ENCODE peak calls at places on chromosomes 13 and 19, in ten cellular contexts. One of them, this sample, is unnamed.

GRCh38 chr13:112837371-112838037 is 131.5 kb upstream of the MCF2L start:
- DNase-seq in brain microvascular endothelial cell: no peak
- DNase-seq in cardiac fibroblast: no peak
- DNase-seq in heart right ventricle: no peak
- DNase-seq in HAP-1: no peak
- DNase-seq in small intestine: no peak
- DNase-seq in MM.1S: no peak
- DNase-seq in CD8-positive, alpha-beta memory T cell: no peak
- DNase-seq in A549: no peak
- DNase-seq in left ventricle myocardium inferior: no peak
- DNase-seq in this sample: no peak

GRCh38 chr13:51520524-51520923 is 63.7 kb upstream of the WDFY2 start:
- DNase-seq in A549: peak
- DNase-seq in cardiac fibroblast: peak
- DNase-seq in left ventricle myocardium inferior: no peak
- DNase-seq in brain microvascular endothelial cell: peak
- DNase-seq in MM.1S: no peak
- DNase-seq in heart right ventricle: no peak
- DNase-seq in HAP-1: no peak
- DNase-seq in CD8-positive, alpha-beta memory T cell: no peak
- DNase-seq in small intestine: no peak
- DNase-seq in this sample: no peak

GRCh38 chr13:20334309-20334708 is 102.2 kb upstream of the GJB6 start:
- DNase-seq in CD8-positive, alpha-beta memory T cell: no peak
- DNase-seq in A549: no peak
- DNase-seq in small intestine: no peak
- DNase-seq in MM.1S: no peak
- DNase-seq in brain microvascular endothelial cell: no peak
- DNase-seq in heart right ventricle: no peak
- DNase-seq in HAP-1: no peak
- DNase-seq in cardiac fibroblast: no peak
- DNase-seq in left ventricle myocardium inferior: no peak
- DNase-seq in this sample: no peak

GRCh38 chr19:47232422-47233211 is 1.6 kb upstream of the BBC3 start:
- DNase-seq in HAP-1: no peak
- DNase-seq in cardiac fibroblast: peak
- DNase-seq in CD8-positive, alpha-beta memory T cell: no peak
- DNase-seq in heart right ventricle: no peak
- DNase-seq in A549: peak
- DNase-seq in brain microvascular endothelial cell: peak
- DNase-seq in small intestine: peak
- DNase-seq in MM.1S: no peak
- DNase-seq in left ventricle myocardium inferior: no peak
- DNase-seq in this sample: no peak

GRCh38 chr19:34254552-34255432 is at the start of gene GARRE1:
- DNase-seq in CD8-positive, alpha-beta memory T cell: peak
- DNase-seq in small intestine: peak
- DNase-seq in brain microvascular endothelial cell: no peak
- DNase-seq in MM.1S: peak
- DNase-seq in HAP-1: peak
- DNase-seq in cardiac fibroblast: peak
- DNase-seq in A549: peak
- DNase-seq in left ventricle myocardium inferior: peak
- DNase-seq in heart right ventricle: peak
- DNase-seq in this sample: peak

GRCh38 chr13:24053505-24054251 is 106.8 kb upstream of the SPATA13 start:
- DNase-seq in A549: peak
- DNase-seq in heart right ventricle: no peak
- DNase-seq in left ventricle myocardium inferior: no peak
- DNase-seq in brain microvascular endothelial cell: peak
- DNase-seq in CD8-positive, alpha-beta memory T cell: peak
- DNase-seq in MM.1S: peak
- DNase-seq in cardiac fibroblast: peak
- DNase-seq in HAP-1: peak
- DNase-seq in small intestine: peak
- DNase-seq in this sample: peak

GRCh38 chr19:18429717-18430416 is 8.1 kb downstream of the ISYNA1 start:
- DNase-seq in left ventricle myocardium inferior: no peak
- DNase-seq in brain microvascular endothelial cell: no peak
- DNase-seq in cardiac fibroblast: no peak
- DNase-seq in MM.1S: no peak
- DNase-seq in heart right ventricle: peak
- DNase-seq in HAP-1: no peak
- DNase-seq in small intestine: no peak
- DNase-seq in CD8-positive, alpha-beta memory T cell: no peak
- DNase-seq in A549: no peak
- DNase-seq in this sample: no peak

GRCh38 chr13:109678459-109678858 is 107.9 kb downstream of the IRS2 start:
- DNase-seq in left ventricle myocardium inferior: no peak
- DNase-seq in small intestine: no peak
- DNase-seq in brain microvascular endothelial cell: no peak
- DNase-seq in heart right ventricle: no peak
- DNase-seq in CD8-positive, alpha-beta memory T cell: no peak
- DNase-seq in cardiac fibroblast: no peak
- DNase-seq in A549: no peak
- DNase-seq in HAP-1: no peak
- DNase-seq in MM.1S: no peak
- DNase-seq in this sample: no peak

GRCh38 chr13:44815507-44816074 is 173.7 kb downstream of the NUFIP1 start:
- DNase-seq in left ventricle myocardium inferior: no peak
- DNase-seq in A549: peak
- DNase-seq in HAP-1: no peak
- DNase-seq in CD8-positive, alpha-beta memory T cell: no peak
- DNase-seq in cardiac fibroblast: peak
- DNase-seq in MM.1S: no peak
- DNase-seq in heart right ventricle: no peak
- DNase-seq in brain microvascular endothelial cell: peak
- DNase-seq in small intestine: peak
- DNase-seq in this sample: no peak

GRCh38 chr13:36673838-36674326 is at the start of gene SERTM1:
- DNase-seq in heart right ventricle: peak
- DNase-seq in HAP-1: peak
- DNase-seq in CD8-positive, alpha-beta memory T cell: no peak
- DNase-seq in brain microvascular endothelial cell: no peak
- DNase-seq in A549: peak
- DNase-seq in MM.1S: no peak
- DNase-seq in cardiac fibroblast: peak
- DNase-seq in left ventricle myocardium inferior: peak
- DNase-seq in small intestine: no peak
- DNase-seq in this sample: peak

GRCh38 chr19:47406711-47407416 is 12.5 kb downstream of the MEIS3 start:
- DNase-seq in brain microvascular endothelial cell: no peak
- DNase-seq in MM.1S: peak
- DNase-seq in left ventricle myocardium inferior: no peak
- DNase-seq in small intestine: no peak
- DNase-seq in A549: no peak
- DNase-seq in cardiac fibroblast: no peak
- DNase-seq in HAP-1: no peak
- DNase-seq in heart right ventricle: no peak
- DNase-seq in CD8-positive, alpha-beta memory T cell: no peak
- DNase-seq in this sample: no peak

GRCh38 chr13:102400619-102401125 is 1.2 kb downstream of the FGF14 start:
- DNase-seq in small intestine: no peak
- DNase-seq in HAP-1: no peak
- DNase-seq in left ventricle myocardium inferior: peak
- DNase-seq in A549: no peak
- DNase-seq in heart right ventricle: peak
- DNase-seq in cardiac fibroblast: no peak
- DNase-seq in CD8-positive, alpha-beta memory T cell: no peak
- DNase-seq in MM.1S: no peak
- DNase-seq in brain microvascular endothelial cell: no peak
- DNase-seq in this sample: peak

GRCh38 chr13:102698649-102698980 is 3.8 kb upstream of the METTL21C start:
- DNase-seq in small intestine: no peak
- DNase-seq in heart right ventricle: no peak
- DNase-seq in cardiac fibroblast: no peak
- DNase-seq in HAP-1: no peak
- DNase-seq in A549: no peak
- DNase-seq in left ventricle myocardium inferior: no peak
- DNase-seq in CD8-positive, alpha-beta memory T cell: no peak
- DNase-seq in brain microvascular endothelial cell: no peak
- DNase-seq in MM.1S: no peak
- DNase-seq in this sample: no peak

GRCh38 chr19:16420781-16421386 is 50.9 kb downstream of the EPS15L1 start:
- DNase-seq in A549: no peak
- DNase-seq in MM.1S: no peak
- DNase-seq in CD8-positive, alpha-beta memory T cell: no peak
- DNase-seq in heart right ventricle: peak
- DNase-seq in left ventricle myocardium inferior: peak
- DNase-seq in small intestine: no peak
- DNase-seq in cardiac fibroblast: no peak
- DNase-seq in HAP-1: no peak
- DNase-seq in brain microvascular endothelial cell: no peak
- DNase-seq in this sample: no peak

GRCh38 chr13:108755084-108755483 is 125.7 kb downstream of the MYO16 start:
- DNase-seq in cardiac fibroblast: no peak
- DNase-seq in HAP-1: no peak
- DNase-seq in left ventricle myocardium inferior: no peak
- DNase-seq in heart right ventricle: no peak
- DNase-seq in CD8-positive, alpha-beta memory T cell: no peak
- DNase-seq in A549: no peak
- DNase-seq in brain microvascular endothelial cell: no peak
- DNase-seq in MM.1S: peak
- DNase-seq in small intestine: no peak
- DNase-seq in this sample: no peak

GRCh38 chr13:27953671-27954405 is 15.3 kb downstream of the CDX2 start:
- DNase-seq in A549: peak
- DNase-seq in cardiac fibroblast: peak
- DNase-seq in MM.1S: peak
- DNase-seq in brain microvascular endothelial cell: peak
- DNase-seq in HAP-1: peak
- DNase-seq in CD8-positive, alpha-beta memory T cell: peak
- DNase-seq in heart right ventricle: peak
- DNase-seq in small intestine: peak
- DNase-seq in left ventricle myocardium inferior: peak
- DNase-seq in this sample: peak
- H3K4me3 ChIP-seq in A549: peak
- H3K4me3 ChIP-seq in cardiac fibroblast: peak
- H3K4me3 ChIP-seq in MM.1S: peak
- H3K4me3 ChIP-seq in brain microvascular endothelial cell: peak
- H3K4me3 ChIP-seq in HAP-1: peak
- H3K4me3 ChIP-seq in CD8-positive, alpha-beta memory T cell: peak
- H3K4me3 ChIP-seq in heart right ventricle: peak
- H3K4me3 ChIP-seq in small intestine: peak
- H3K4me3 ChIP-seq in left ventricle myocardium inferior: peak
- H3K4me3 ChIP-seq in this sample: peak

GRCh38 chr19:55284405-55285058 is 735 bp downstream of the BRSK1 start:
- DNase-seq in heart right ventricle: no peak
- DNase-seq in left ventricle myocardium inferior: no peak
- DNase-seq in small intestine: no peak
- DNase-seq in CD8-positive, alpha-beta memory T cell: no peak
- DNase-seq in MM.1S: no peak
- DNase-seq in brain microvascular endothelial cell: no peak
- DNase-seq in A549: no peak
- DNase-seq in cardiac fibroblast: no peak
- DNase-seq in HAP-1: no peak
- DNase-seq in this sample: no peak
- H3K4me3 ChIP-seq in heart right ventricle: peak
- H3K4me3 ChIP-seq in left ventricle myocardium inferior: peak
- H3K4me3 ChIP-seq in small intestine: peak
- H3K4me3 ChIP-seq in CD8-positive, alpha-beta memory T cell: no peak
- H3K4me3 ChIP-seq in MM.1S: no peak
- H3K4me3 ChIP-seq in brain microvascular endothelial cell: peak
- H3K4me3 ChIP-seq in A549: peak
- H3K4me3 ChIP-seq in cardiac fibroblast: peak
- H3K4me3 ChIP-seq in HAP-1: peak
- H3K4me3 ChIP-seq in this sample: peak

GRCh38 chr19:7550987-7551761 is 15.7 kb downstream of the PNPLA6 start:
- DNase-seq in CD8-positive, alpha-beta memory T cell: no peak
- DNase-seq in HAP-1: peak
- DNase-seq in left ventricle myocardium inferior: peak
- DNase-seq in MM.1S: peak
- DNase-seq in A549: peak
- DNase-seq in small intestine: peak
- DNase-seq in heart right ventricle: peak
- DNase-seq in brain microvascular endothelial cell: peak
- DNase-seq in cardiac fibroblast: peak
- DNase-seq in this sample: peak
- H3K4me3 ChIP-seq in CD8-positive, alpha-beta memory T cell: no peak
- H3K4me3 ChIP-seq in HAP-1: no peak
- H3K4me3 ChIP-seq in left ventricle myocardium inferior: peak
- H3K4me3 ChIP-seq in MM.1S: peak
- H3K4me3 ChIP-seq in A549: no peak
- H3K4me3 ChIP-seq in small intestine: peak
- H3K4me3 ChIP-seq in heart right ventricle: peak
- H3K4me3 ChIP-seq in brain microvascular endothelial cell: peak
- H3K4me3 ChIP-seq in cardiac fibroblast: no peak
- H3K4me3 ChIP-seq in this sample: no peak

DNA sequence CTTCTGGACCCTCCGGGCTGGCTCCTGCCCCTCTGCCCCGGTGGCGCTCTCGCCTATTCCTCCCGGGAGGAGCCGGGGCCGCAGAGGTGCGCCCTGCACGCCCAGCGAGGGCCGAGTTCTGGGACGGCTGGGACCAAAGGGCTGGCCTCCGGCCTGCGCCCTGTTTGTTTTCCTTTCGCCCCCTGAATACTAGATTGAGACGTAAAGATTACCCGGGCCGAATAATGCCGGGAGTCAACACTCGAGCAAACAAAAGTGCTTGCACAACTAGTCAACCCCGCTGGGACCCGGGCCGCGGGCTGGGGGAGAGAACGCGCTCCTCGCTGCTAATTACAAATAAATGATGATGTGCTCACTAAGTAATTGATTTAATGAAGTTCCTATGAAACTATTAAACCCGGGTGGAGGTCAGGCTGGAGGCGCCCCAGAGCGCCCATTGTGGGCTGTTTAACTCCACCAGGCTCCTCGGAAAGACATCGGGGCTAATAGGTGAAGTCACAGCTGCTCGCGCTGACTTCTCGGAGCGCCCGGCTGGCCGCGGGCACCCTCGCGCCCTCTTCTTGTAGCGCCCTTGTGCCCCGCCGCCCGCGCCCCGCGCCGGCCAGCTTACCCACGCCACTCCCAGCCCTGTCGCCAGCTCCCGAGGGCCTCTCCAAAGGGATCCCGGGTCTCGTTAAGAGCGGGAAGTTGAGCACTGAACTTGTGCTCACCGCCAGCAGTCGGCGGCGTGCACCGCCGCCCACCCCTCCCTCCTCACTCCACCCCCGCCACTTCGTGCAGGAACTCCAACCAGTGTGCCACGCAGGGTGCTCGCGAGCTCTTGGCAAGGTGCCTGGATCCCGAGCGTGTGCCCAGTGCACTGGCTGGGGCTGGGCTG is 14.9 kb downstream of the ZIC5 start:
- DNase-seq in A549: no peak
- DNase-seq in brain microvascular endothelial cell: no peak
- DNase-seq in heart right ventricle: no peak
- DNase-seq in HAP-1: no peak
- DNase-seq in left ventricle myocardium inferior: no peak
- DNase-seq in small intestine: no peak
- DNase-seq in MM.1S: no peak
- DNase-seq in CD8-positive, alpha-beta memory T cell: no peak
- DNase-seq in cardiac fibroblast: no peak
- DNase-seq in this sample: peak
- H3K4me3 ChIP-seq in A549: no peak
- H3K4me3 ChIP-seq in brain microvascular endothelial cell: peak
- H3K4me3 ChIP-seq in heart right ventricle: peak
- H3K4me3 ChIP-seq in HAP-1: no peak
- H3K4me3 ChIP-seq in left ventricle myocardium inferior: peak
- H3K4me3 ChIP-seq in small intestine: peak
- H3K4me3 ChIP-seq in MM.1S: no peak
- H3K4me3 ChIP-seq in CD8-positive, alpha-beta memory T cell: peak
- H3K4me3 ChIP-seq in cardiac fibroblast: no peak
- H3K4me3 ChIP-seq in this sample: peak

GRCh38 chr13:30731658-30732390 is 3.5 kb upstream of the ALOX5AP start:
- DNase-seq in CD8-positive, alpha-beta memory T cell: no peak
- DNase-seq in cardiac fibroblast: no peak
- DNase-seq in MM.1S: no peak
- DNase-seq in A549: no peak
- DNase-seq in HAP-1: no peak
- DNase-seq in brain microvascular endothelial cell: no peak
- DNase-seq in heart right ventricle: no peak
- DNase-seq in small intestine: no peak
- DNase-seq in left ventricle myocardium inferior: no peak
- DNase-seq in this sample: no peak
- H3K4me3 ChIP-seq in CD8-positive, alpha-beta memory T cell: no peak
- H3K4me3 ChIP-seq in cardiac fibroblast: no peak
- H3K4me3 ChIP-seq in MM.1S: no peak
- H3K4me3 ChIP-seq in A549: no peak
- H3K4me3 ChIP-seq in HAP-1: no peak
- H3K4me3 ChIP-seq in brain microvascular endothelial cell: no peak
- H3K4me3 ChIP-seq in heart right ventricle: no peak
- H3K4me3 ChIP-seq in small intestine: no peak
- H3K4me3 ChIP-seq in left ventricle myocardium inferior: no peak
- H3K4me3 ChIP-seq in this sample: no peak

This sample was measured in WERI-Rb-1.